ENCODE peak calls at places on chromosomes 4 and X, in eight cellular contexts. V, D, U, H, B, S, Z and G are unnamed samples.

GRCh38 chr4:10521386-10521785 is 64.2 kb upstream of the ZNF518B start:
- DNase-seq in V (no peak), D (no peak), U (no peak), H (no peak), B (no peak), S (no peak), Z (no peak), G (no peak)

GRCh38 chrX:125108926-125109325 is 210.7 kb upstream of the TEX13C start:
- DNase-seq in V (no peak), D (no peak), U (no peak), H (no peak), B (no peak), S (no peak), Z (no peak), G (no peak)

GRCh38 chrX:36867143-36867542 is 141.0 kb upstream of the FAM47C start:
- DNase-seq in V (no peak), D (no peak), U (no peak), H (no peak), B (no peak), S (no peak), Z (no peak), G (peak; percentile 2)

GRCh38 chr4:42397635-42398447 is 553 bp downstream of the SHISA3 start:
- DNase-seq in V (no peak), D (no peak), U (peak; percentile 28), H (no peak), B (no peak), S (no peak), Z (no peak), G (peak; percentile 56)

GRCh38 chr4:85825937-85826678 is 351.2 kb downstream of the ARHGAP24 start:
- DNase-seq in V (no peak), D (no peak), U (no peak), H (no peak), B (no peak), S (no peak), Z (peak; percentile 57), G (no peak)

GRCh38 chrX:24025741-24026402 is 1.1 kb downstream of the KLHL15 start:
- DNase-seq in V (no peak), D (no peak), U (no peak), H (no peak), B (no peak), S (no peak), Z (peak; percentile 49), G (no peak)

GRCh38 chr4:139887378-139887801 is 221.8 kb downstream of the MGST2 start:
- DNase-seq in V (no peak), D (no peak), U (no peak), H (no peak), B (no peak), S (no peak), Z (no peak), G (peak; percentile 63)

GRCh38 chr4:22313974-22314373 is 201.9 kb downstream of the ADGRA3 start:
- DNase-seq in V (no peak), D (no peak), U (no peak), H (no peak), B (no peak), S (no peak), Z (no peak), G (no peak)

GRCh38 chr4:115537387-115537786 is 424.0 kb upstream of the NDST4 start:
- DNase-seq in V (no peak), D (no peak), U (no peak), H (no peak), B (no peak), S (no peak), Z (no peak), G (peak; percentile 10)

GRCh38 chr4:140884431-140885058 is 128.4 kb upstream of the TBC1D9 start:
- DNase-seq in V (no peak), D (no peak), U (no peak), H (no peak), B (no peak), S (peak; percentile 18), Z (peak; percentile 55), G (peak; percentile 52)

GRCh38 chr4:180947421-180947820 is 1295.8 kb upstream of the TENM3 start:
- DNase-seq in V (no peak), D (no peak), U (no peak), H (no peak), B (no peak), S (no peak), Z (peak; percentile 34), G (peak; percentile 33)

GRCh38 chr4:86855572-86855971 is 6.4 kb upstream of the SLC10A6 start:
- DNase-seq in V (no peak), D (no peak), U (no peak), H (no peak), B (no peak), S (peak; percentile 29), Z (peak; percentile 84), G (peak; percentile 75)

GRCh38 chr4:149933120-149933519 is 117.5 kb upstream of the IQCM start:
- DNase-seq in V (no peak), D (no peak), U (no peak), H (no peak), B (no peak), S (no peak), Z (no peak), G (no peak)

GRCh38 chr4:6009452-6009851 is 8.8 kb downstream of the C4orf50 start:
- DNase-seq in V (no peak), D (no peak), U (no peak), H (no peak), B (no peak), S (no peak), Z (no peak), G (no peak)

GRCh38 chr4:36178489-36178888 is 65.8 kb downstream of the ARAP2 start:
- DNase-seq in V (no peak), D (no peak), U (no peak), H (no peak), B (no peak), S (no peak), Z (no peak), G (no peak)

GRCh38 chr4:100547541-100548208 is 29.9 kb upstream of the EMCN start:
- DNase-seq in V (no peak), D (no peak), U (no peak), H (no peak), B (no peak), S (no peak), Z (no peak), G (no peak)

GRCh38 chrX:152428596-152428995 is 22.5 kb downstream of the GABRA3 start:
- DNase-seq in V (no peak), D (no peak), U (no peak), H (no peak), B (no peak), S (no peak), Z (no peak), G (no peak)

GRCh38 chr4:40193578-40193977 is 3.3 kb upstream of the RHOH start:
- DNase-seq in V (no peak), D (no peak), U (no peak), H (no peak), B (no peak), S (no peak), Z (no peak), G (no peak)

GRCh38 chr4:165684177-165684870 is 188.7 kb upstream of the TLL1 start:
- DNase-seq in V (no peak), D (no peak), U (no peak), H (no peak), B (no peak), S (peak; percentile 53), Z (peak; percentile 11), G (peak; percentile 85)

GRCh38 chr4:178812866-178813265 is 1370.6 kb upstream of the AGA start:
- DNase-seq in V (no peak), D (no peak), U (no peak), H (no peak), B (no peak), S (no peak), Z (no peak), G (no peak)

GRCh38 chrX:15224747-15225146 is 45.1 kb downstream of the ASB9 start:
- DNase-seq in V (no peak), D (no peak), U (no peak), H (no peak), B (no peak), S (no peak), Z (no peak), G (no peak)

GRCh38 chrX:25544641-25545040 is 528.9 kb upstream of the ARX start:
- DNase-seq in V (no peak), D (no peak), U (no peak), H (no peak), B (no peak), S (peak; percentile 58), Z (no peak), G (no peak)